ENCODE peak calls at places on chromosomes 3 and 15, in four cellular contexts. One of them, this sample, is unnamed.

GRCh38 chr15:101188517-101189340 is 63.1 kb downstream of the CHSY1 start:
- DNase-seq in K562: no peak
- DNase-seq in GM12878: peak
- DNase-seq in HepG2: no peak
- DNase-seq in this sample: no peak

GRCh38 chr15:65518633-65519285 is 1.3 kb upstream of the DPP8 start:
- DNase-seq in K562: no peak
- DNase-seq in GM12878: no peak
- DNase-seq in HepG2: no peak
- DNase-seq in this sample: no peak

GRCh38 chr3:52236424-52236886 is 2.5 kb downstream of the TWF2 start:
- DNase-seq in K562: no peak
- DNase-seq in GM12878: no peak
- DNase-seq in HepG2: no peak
- DNase-seq in this sample: no peak

GRCh38 chr15:63475670-63476069 is 28.7 kb upstream of the USP3 start:
- DNase-seq in K562: no peak
- DNase-seq in GM12878: no peak
- DNase-seq in HepG2: no peak
- DNase-seq in this sample: no peak

GRCh38 chr3:47128110-47128509 is 35.8 kb downstream of the SETD2 start:
- DNase-seq in K562: no peak
- DNase-seq in GM12878: no peak
- DNase-seq in HepG2: no peak
- DNase-seq in this sample: no peak

GRCh38 chr3:29420106-29420505 is 139.2 kb downstream of the RBMS3 start:
- DNase-seq in K562: no peak
- DNase-seq in GM12878: no peak
- DNase-seq in HepG2: no peak
- DNase-seq in this sample: no peak

GRCh38 chr3:39137435-39137936 is 15.9 kb downstream of the CSRNP1 start:
- DNase-seq in K562: no peak
- DNase-seq in GM12878: no peak
- DNase-seq in HepG2: no peak
- DNase-seq in this sample: no peak

GRCh38 chr3:129104498-129105079 is 17.0 kb downstream of the RAB43 start:
- DNase-seq in K562: no peak
- DNase-seq in GM12878: no peak
- DNase-seq in HepG2: no peak
- DNase-seq in this sample: no peak

GRCh38 chr15:28962851-28963710 is 77.3 kb downstream of the APBA2 start:
- DNase-seq in K562: no peak
- DNase-seq in GM12878: no peak
- DNase-seq in HepG2: no peak
- DNase-seq in this sample: no peak

GRCh38 chr3:191644291-191644690 is 183.3 kb downstream of the PYDC2 start:
- DNase-seq in K562: no peak
- DNase-seq in GM12878: no peak
- DNase-seq in HepG2: no peak
- DNase-seq in this sample: no peak

DNA sequence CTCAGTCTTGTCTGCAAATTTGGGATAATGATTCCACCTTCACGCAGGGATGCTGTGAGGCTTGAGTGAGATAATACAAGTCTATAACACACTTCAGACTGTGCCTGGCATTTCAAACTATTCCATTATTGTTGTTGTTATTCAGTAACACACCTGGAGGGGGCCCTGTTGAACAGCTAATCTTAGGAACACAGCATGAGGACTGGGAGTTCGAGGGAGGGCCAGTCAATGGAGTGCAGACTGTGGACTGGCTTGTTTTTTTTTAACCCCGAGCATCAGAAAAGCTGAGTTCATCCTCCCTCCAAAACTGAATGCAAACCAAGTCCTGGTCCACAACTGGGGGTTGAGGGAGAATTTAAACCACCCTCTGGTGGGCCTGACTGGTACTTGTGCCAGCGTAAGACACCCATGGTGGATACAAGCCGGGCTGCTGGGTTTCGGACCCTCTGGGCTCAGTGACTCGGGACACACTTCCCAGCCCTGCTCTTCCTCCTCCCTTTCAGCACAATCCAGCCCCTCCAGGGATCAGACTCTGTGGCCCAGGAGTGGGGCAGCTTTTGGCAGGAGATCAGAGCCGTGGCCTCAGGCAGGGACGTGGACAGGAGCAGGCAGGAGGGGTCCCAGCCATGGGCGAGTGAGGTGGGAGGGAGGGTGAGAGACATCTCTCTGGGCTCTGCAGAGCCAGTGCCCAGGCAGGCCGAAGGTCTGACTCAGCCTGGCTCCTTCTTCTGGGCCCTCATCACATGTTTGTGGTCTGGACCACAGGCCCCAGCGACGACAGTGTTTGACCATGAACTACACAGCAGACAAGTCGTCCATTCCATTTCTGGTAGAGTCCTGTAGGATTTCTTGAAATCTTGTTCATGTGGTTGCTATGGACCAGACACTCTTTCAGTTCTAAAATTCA is 36.3 kb upstream of the MEX3B start:
- DNase-seq in K562: peak
- DNase-seq in GM12878: no peak
- DNase-seq in HepG2: no peak
- DNase-seq in this sample: no peak
- TF ChIP-seq KDM1A in K562: no peak
- TF ChIP-seq KDM1A in GM12878: no peak
- TF ChIP-seq KDM1A in HepG2: no peak
- TF ChIP-seq KDM1A in this sample: no peak

GRCh38 chr3:119357190-119357589 is 63.0 kb downstream of the ARHGAP31 start:
- DNase-seq in K562: no peak
- DNase-seq in GM12878: no peak
- DNase-seq in HepG2: no peak
- DNase-seq in this sample: no peak
- TF ChIP-seq SRF in K562: no peak
- TF ChIP-seq SRF in GM12878: no peak
- TF ChIP-seq SRF in HepG2: no peak
- TF ChIP-seq SRF in this sample: no peak

GRCh38 chr3:104604326-104605010 is 762.2 kb upstream of the ALCAM start:
- DNase-seq in K562: no peak
- DNase-seq in GM12878: no peak
- DNase-seq in HepG2: no peak
- DNase-seq in this sample: no peak
- TF ChIP-seq KDM1A in K562: no peak
- TF ChIP-seq KDM1A in GM12878: no peak
- TF ChIP-seq KDM1A in HepG2: no peak
- TF ChIP-seq KDM1A in this sample: no peak

DNA sequence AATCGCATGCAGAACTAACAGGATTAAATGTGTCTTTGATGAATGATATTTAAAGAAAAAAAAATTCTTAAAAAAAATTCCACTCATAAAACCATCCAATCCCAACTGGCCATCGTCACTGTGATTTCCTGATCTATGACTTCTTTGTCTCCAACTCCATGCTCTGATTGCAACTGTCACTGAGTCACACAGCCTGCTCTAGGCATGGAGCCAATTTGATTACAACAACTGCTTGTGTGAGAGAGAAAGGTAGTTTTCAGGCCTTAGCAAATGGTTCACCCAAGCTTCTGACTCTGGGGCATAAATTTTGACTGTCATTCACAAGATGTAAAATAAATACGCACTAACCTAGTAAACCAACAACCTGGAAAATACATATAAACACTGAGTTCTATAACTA is 25.8 kb upstream of the SPRED1 start:
- DNase-seq in K562: no peak
- DNase-seq in GM12878: no peak
- DNase-seq in HepG2: peak
- DNase-seq in this sample: no peak
- TF ChIP-seq SRF in K562: no peak
- TF ChIP-seq SRF in GM12878: no peak
- TF ChIP-seq SRF in HepG2: no peak
- TF ChIP-seq SRF in this sample: no peak

DNA sequence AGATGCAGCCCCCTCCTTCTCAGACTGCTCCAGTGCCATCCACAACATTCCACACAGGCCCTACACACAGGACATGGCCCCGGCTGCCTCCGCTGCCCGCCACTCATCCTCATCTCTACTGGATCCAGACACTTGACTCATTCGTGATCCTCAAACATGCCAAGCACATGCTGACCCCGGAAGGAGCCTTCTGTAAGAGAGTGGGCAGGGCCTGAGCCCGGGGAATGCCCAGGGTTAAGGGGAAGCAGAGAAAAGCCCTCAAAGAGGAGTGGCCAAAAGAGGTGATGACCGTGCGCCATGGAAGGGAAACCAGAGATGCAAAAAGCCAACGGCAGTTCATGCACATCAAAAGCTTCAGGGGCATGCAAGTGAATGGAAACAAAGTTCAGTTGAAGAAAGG is 46.1 kb downstream of the RFTN1 start:
- DNase-seq in K562: no peak
- DNase-seq in GM12878: peak
- DNase-seq in HepG2: no peak
- DNase-seq in this sample: no peak
- TF ChIP-seq KDM1A in K562: no peak
- TF ChIP-seq KDM1A in GM12878: no peak
- TF ChIP-seq KDM1A in HepG2: no peak
- TF ChIP-seq KDM1A in this sample: no peak

GRCh38 chr3:60919296-60919695 is 332.0 kb downstream of the FHIT start:
- DNase-seq in K562: no peak
- DNase-seq in GM12878: no peak
- DNase-seq in HepG2: no peak
- DNase-seq in this sample: no peak

GRCh38 chr3:60912876-60913275 is 338.4 kb downstream of the FHIT start:
- DNase-seq in K562: no peak
- DNase-seq in GM12878: no peak
- DNase-seq in HepG2: no peak
- DNase-seq in this sample: no peak

GRCh38 chr3:60920519-60920918 is 330.7 kb downstream of the FHIT start:
- DNase-seq in K562: no peak
- DNase-seq in GM12878: no peak
- DNase-seq in HepG2: no peak
- DNase-seq in this sample: no peak

GRCh38 chr3:60913474-60913873 is 337.8 kb downstream of the FHIT start:
- DNase-seq in K562: no peak
- DNase-seq in GM12878: no peak
- DNase-seq in HepG2: no peak
- DNase-seq in this sample: no peak

DNA sequence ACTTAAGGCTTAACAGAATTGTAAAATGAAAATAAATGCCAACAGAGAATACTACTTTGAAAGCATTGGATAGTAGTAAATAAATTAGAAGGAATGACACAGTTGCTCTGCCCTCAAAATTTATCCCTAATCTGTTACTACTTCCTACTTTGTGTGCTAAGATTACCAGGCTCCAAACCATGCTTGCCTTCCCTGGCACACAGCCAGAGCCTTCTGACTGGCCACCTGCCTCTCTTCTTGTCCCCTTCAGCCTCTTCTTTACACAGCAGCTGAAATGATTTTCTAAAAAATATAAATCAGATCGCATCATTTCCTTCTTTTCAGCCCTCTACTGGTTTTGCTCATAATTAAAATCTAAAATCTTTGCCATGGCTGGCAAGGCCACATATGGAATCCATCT is 334.1 kb downstream of the FHIT start:
- DNase-seq in K562: no peak
- DNase-seq in GM12878: no peak
- DNase-seq in HepG2: no peak
- DNase-seq in this sample: no peak
- TF ChIP-seq SRF in K562: no peak
- TF ChIP-seq SRF in GM12878: no peak
- TF ChIP-seq SRF in HepG2: no peak
- TF ChIP-seq SRF in this sample: no peak

GRCh38 chr3:150346956-150347863 is 60.9 kb upstream of the TSC22D2 start:
- DNase-seq in K562: no peak
- DNase-seq in GM12878: no peak
- DNase-seq in HepG2: no peak
- DNase-seq in this sample: no peak
- TF ChIP-seq KDM1A in K562: no peak
- TF ChIP-seq KDM1A in GM12878: no peak
- TF ChIP-seq KDM1A in HepG2: no peak
- TF ChIP-seq KDM1A in this sample: no peak

GRCh38 chr15:88022711-88023110 is 233.8 kb downstream of the NTRK3 start:
- DNase-seq in K562: no peak
- DNase-seq in GM12878: no peak
- DNase-seq in HepG2: no peak
- DNase-seq in this sample: no peak
- TF ChIP-seq SRF in K562: no peak
- TF ChIP-seq SRF in GM12878: no peak
- TF ChIP-seq SRF in HepG2: no peak
- TF ChIP-seq SRF in this sample: no peak

This sample was measured in H1.